ENCODE peak calls at places on chromosomes 4 and X, in seven cellular contexts. F is HCEC 1CT; P is Panc1; R is stimulated activated CD4-positive, alpha-beta T cell treated with anti-CD3 and anti-CD28 coated beads, Interleukin-1b, Interleukin-23, amount 100 ng/mL, for 4 hours; H is Right ventricle myocardium superior; G is nephron progenitor cell; M is NCI-H1105. I is an unnamed sample.

GRCh38 chr4:67556426-67556825 is 2.1 kb upstream of the STAP1 start:
- DNase-seq in P (no peak), R (no peak), H (no peak), F (no peak), M (no peak), G (no peak), I (no peak)

GRCh38 chr4:17500574-17500973 is 11.3 kb downstream of the QDPR start:
- DNase-seq in F (no peak), M (no peak), P (no peak), R (no peak), G (no peak), H (no peak), I (no peak)

GRCh38 chr4:56757821-56758400 is 63.6 kb downstream of the SPINK2 start:
- DNase-seq in H (no peak), F (peak), M (no peak), P (peak), R (peak), G (peak), I (peak)

GRCh38 chr4:98932539-98932938 is 3.6 kb upstream of the EIF4E start:
- DNase-seq in H (no peak), M (no peak), G (no peak), R (no peak), P (no peak), F (peak), I (no peak)

GRCh38 chr4:54063737-54064316 is 578 bp downstream of the CHIC2 start:
- DNase-seq in P (no peak), G (no peak), F (no peak), R (peak), M (no peak), H (peak), I (no peak)

GRCh38 chr4:176393306-176394013 is 73.7 kb downstream of the SPCS3 start:
- DNase-seq in G (no peak), R (no peak), H (no peak), F (peak), M (no peak), P (no peak), I (no peak)

GRCh38 chr4:8655411-8656184 is 63.0 kb downstream of the CPZ start:
- DNase-seq in F (no peak), H (no peak), P (no peak), G (no peak), R (no peak), M (no peak), I (no peak)

GRCh38 chr4:24809376-24809775 is 14.0 kb downstream of the SOD3 start:
- DNase-seq in G (no peak), R (no peak), H (no peak), M (no peak), F (no peak), P (no peak), I (no peak)

GRCh38 chr4:70721747-70722146 is at the start of gene RUFY3:
- DNase-seq in P (no peak), R (no peak), H (no peak), M (peak), G (no peak), F (peak), I (no peak)

GRCh38 chr4:113604955-113605354 is 156.6 kb downstream of the CAMK2D start:
- DNase-seq in P (no peak), G (no peak), H (no peak), F (peak), M (no peak), R (no peak), I (no peak)

GRCh38 chr4:124262211-124263179 is 450.0 kb downstream of the ANKRD50 start:
- DNase-seq in H (peak), R (no peak), G (peak), M (peak), F (peak), P (peak), I (peak)

GRCh38 chr4:2256781-2257191 is 5.1 kb downstream of the MXD4 start:
- DNase-seq in R (no peak), F (no peak), P (no peak), M (no peak), H (peak), G (no peak), I (no peak)

GRCh38 chr4:8348071-8348470 is 78.5 kb downstream of the HTRA3 start:
- DNase-seq in H (no peak), R (no peak), P (no peak), M (no peak), G (no peak), F (no peak), I (no peak)

GRCh38 chr4:161714022-161714751 is 449.6 kb downstream of the FSTL5 start:
- DNase-seq in R (no peak), F (peak), P (no peak), H (no peak), M (no peak), G (no peak), I (no peak)

GRCh38 chrX:20514358-20514757 is 247.6 kb upstream of the RPS6KA3 start:
- DNase-seq in M (no peak), H (no peak), G (no peak), F (peak), R (no peak), P (no peak), I (no peak)

GRCh38 chr4:89469930-89470375 is 162.4 kb upstream of the GPRIN3 start:
- DNase-seq in M (no peak), R (no peak), F (peak), P (no peak), G (no peak), H (no peak), I (no peak)

GRCh38 chrX:125673758-125674157 is 354.1 kb downstream of the TEX13C start:
- DNase-seq in P (no peak), G (no peak), H (no peak), M (no peak), R (no peak), F (no peak), I (no peak)

GRCh38 chr4:30726090-30726668 is 6.0 kb downstream of the PCDH7 start:
- DNase-seq in R (no peak), P (no peak), H (no peak), F (no peak), M (no peak), G (no peak), I (no peak)

GRCh38 chr4:137768196-137768595 is 235.9 kb upstream of the PCDH18 start:
- DNase-seq in H (no peak), G (no peak), R (no peak), M (no peak), F (peak), P (no peak), I (no peak)

GRCh38 chrX:65679071-65679540 is 11.7 kb downstream of the MSN start:
- DNase-seq in M (no peak), G (no peak), H (no peak), F (peak), P (peak), R (no peak), I (no peak)

GRCh38 chr4:170089743-170090666 is at the start of gene AADAT:
- DNase-seq in R (no peak), M (peak), G (peak), H (peak), F (peak), P (peak), I (peak)

GRCh38 chr4:1608821-1609500 is 75.2 kb downstream of the FAM53A start:
- DNase-seq in M (no peak), R (no peak), G (no peak), F (no peak), P (no peak), H (peak), I (no peak)

GRCh38 chrX:30906726-30907125 is 17.7 kb upstream of the TAB3 start:
- DNase-seq in H (no peak), R (no peak), G (no peak), M (no peak), P (no peak), F (peak), I (no peak)

GRCh38 chr4:168183717-168184571 is 91.6 kb downstream of the ANXA10 start:
- DNase-seq in P (peak), F (peak), H (no peak), M (peak), R (no peak), G (no peak), I (no peak)

GRCh38 chr4:11720292-11720691 is 291.6 kb upstream of the HS3ST1 start:
- DNase-seq in P (no peak), H (no peak), G (no peak), M (no peak), R (no peak), F (peak), I (no peak)

GRCh38 chr4:37528161-37528560 is 158.0 kb downstream of the RELL1 start:
- DNase-seq in M (no peak), F (no peak), P (no peak), G (no peak), H (no peak), R (no peak), I (no peak)

GRCh38 chr4:14920237-14920636 is 82.0 kb upstream of the CPEB2 start:
- DNase-seq in G (no peak), F (no peak), M (no peak), R (no peak), H (no peak), P (no peak), I (no peak)

GRCh38 chr4:675036-675804 is 878 bp downstream of the MYL5 start:
- DNase-seq in M (no peak), F (no peak), P (no peak), G (no peak), R (no peak), H (peak), I (no peak)